ENCODE peak calls at places on chromosomes 5 and 9, in eight cellular contexts. C is NCI-H2171; F is NT2/D1; T is AG09319; Z is activated naive CD8-positive, alpha-beta T cell treated with anti-CD3 and anti-CD28 coated beads, Interleukin-2, amount 10 ng/mL, durations not matched to agents 7 days and 5 days; B is NCI-H524; P is A549; H is stimulated activated CD4-positive, alpha-beta T cell treated with anti-CD3 and anti-CD28 coated beads, TNF-alpha, amount 100 ng/mL, for 4 hours. K is an unnamed sample.

GRCh38 chr9:8869812-8870211 is 1070.2 kb upstream of the DMAC1 start:
- DNase-seq in C (no peak), F (no peak), T (no peak), Z (no peak), B (no peak), P (no peak), H (no peak), K (no peak)

GRCh38 chr5:66603881-66604280 is 7.7 kb downstream of the MAST4 start:
- DNase-seq in C (no peak), F (no peak), T (no peak), Z (no peak), B (no peak), P (no peak), H (no peak), K (no peak)

GRCh38 chr5:173326501-173326960 is 1.7 kb downstream of the STC2 start:
- DNase-seq in C (no peak), F (no peak), T (peak), Z (no peak), B (peak), P (no peak), H (no peak), K (no peak)

GRCh38 chr9:91817493-91818225 is 132.4 kb downstream of the ROR2 start:
- DNase-seq in C (no peak), F (peak), T (peak), Z (no peak), B (peak), P (no peak), H (no peak), K (no peak)

GRCh38 chr9:123373941-123374340 is 17.9 kb downstream of the CRB2 start:
- DNase-seq in C (no peak), F (peak), T (no peak), Z (no peak), B (peak), P (no peak), H (no peak), K (no peak)

GRCh38 chr9:61665330-61665751 is 475.5 kb downstream of the SPATA31A7 start:
- DNase-seq in C (no peak), F (no peak), T (no peak), Z (no peak), B (no peak), P (no peak), H (no peak), K (no peak)

GRCh38 chr9:130137870-130138653 is 34.1 kb upstream of the NCS1 start:
- DNase-seq in C (no peak), F (peak), T (peak), Z (no peak), B (no peak), P (no peak), H (no peak), K (no peak)

GRCh38 chr5:151670953-151671636 is 15.6 kb downstream of the SPARC start:
- DNase-seq in C (no peak), F (no peak), T (no peak), Z (no peak), B (no peak), P (no peak), H (no peak), K (no peak)

GRCh38 chr9:114532561-114533237 is 27.4 kb upstream of the WHRN start:
- DNase-seq in C (no peak), F (no peak), T (no peak), Z (no peak), B (no peak), P (no peak), H (no peak), K (no peak)

GRCh38 chr9:70407081-70407503 is 7.4 kb downstream of the KLF9 start:
- DNase-seq in C (peak), F (no peak), T (peak), Z (no peak), B (peak), P (no peak), H (no peak), K (no peak)

GRCh38 chr5:75412111-75412990 is 75.3 kb downstream of the HMGCR start:
- DNase-seq in C (no peak), F (no peak), T (no peak), Z (no peak), B (no peak), P (no peak), H (no peak), K (no peak)

GRCh38 chr5:88398316-88398715 is 129.7 kb upstream of the TMEM161B start:
- DNase-seq in C (no peak), F (no peak), T (no peak), Z (no peak), B (no peak), P (no peak), H (no peak), K (no peak)

GRCh38 chr5:136090319-136090718 is 42.3 kb upstream of the SMAD5 start:
- DNase-seq in C (no peak), F (no peak), T (no peak), Z (no peak), B (no peak), P (no peak), H (no peak), K (no peak)

GRCh38 chr5:38023799-38024198 is 184.0 kb upstream of the GDNF start:
- DNase-seq in C (no peak), F (no peak), T (no peak), Z (no peak), B (peak), P (no peak), H (no peak), K (no peak)

GRCh38 chr5:148794729-148795590 is 31.5 kb upstream of the ADRB2 start:
- DNase-seq in C (no peak), F (no peak), T (peak), Z (no peak), B (no peak), P (no peak), H (no peak), K (no peak)

GRCh38 chr5:97157689-97158088 is 15.3 kb upstream of the LIX1 start:
- DNase-seq in C (no peak), F (no peak), T (no peak), Z (no peak), B (no peak), P (no peak), H (no peak), K (no peak)

GRCh38 chr5:89572696-89573095 is 689.7 kb upstream of the MEF2C start:
- DNase-seq in C (no peak), F (no peak), T (peak), Z (no peak), B (no peak), P (no peak), H (no peak), K (no peak)

GRCh38 chr5:158546748-158547147 is 553.0 kb downstream of the EBF1 start:
- DNase-seq in C (no peak), F (no peak), T (peak), Z (no peak), B (no peak), P (no peak), H (no peak), K (no peak)

GRCh38 chr5:116518423-116518822 is 56.2 kb downstream of the SEMA6A start:
- DNase-seq in C (no peak), F (no peak), T (no peak), Z (no peak), B (no peak), P (no peak), H (no peak), K (no peak)

GRCh38 chr9:38172601-38173000 is 103.6 kb upstream of the SHB start:
- DNase-seq in C (no peak), F (peak), T (no peak), Z (no peak), B (no peak), P (no peak), H (no peak), K (no peak)

GRCh38 chr5:54525226-54525625 is 7.7 kb downstream of the SNX18 start:
- DNase-seq in C (no peak), F (no peak), T (no peak), Z (no peak), B (no peak), P (no peak), H (no peak), K (no peak)

GRCh38 chr9:130779153-130779855 is 55.8 kb upstream of the ABL1 start:
- DNase-seq in C (no peak), F (no peak), T (no peak), Z (no peak), B (no peak), P (no peak), H (no peak), K (no peak)

GRCh38 chr5:2282034-2282690 is 399.4 kb upstream of the IRX4 start:
- DNase-seq in C (no peak), F (no peak), T (no peak), Z (no peak), B (peak), P (no peak), H (no peak), K (no peak)

GRCh38 chr5:113505181-113505580 is 8.3 kb upstream of the YTHDC2 start:
- DNase-seq in C (no peak), F (no peak), T (no peak), Z (no peak), B (no peak), P (no peak), H (no peak), K (no peak)

GRCh38 chr5:69032009-69032408 is 61.8 kb upstream of the SLC30A5 start:
- DNase-seq in C (no peak), F (no peak), T (no peak), Z (no peak), B (peak), P (no peak), H (no peak), K (no peak)

GRCh38 chr9:84121991-84122523 is 141.5 kb downstream of the RMI1 start:
- DNase-seq in C (no peak), F (no peak), T (peak), Z (no peak), B (no peak), P (no peak), H (no peak), K (no peak)

GRCh38 chr9:129630967-129631672 is 5.2 kb downstream of the NTMT1 start:
- DNase-seq in C (no peak), F (no peak), T (no peak), Z (no peak), B (no peak), P (no peak), H (no peak), K (no peak)

GRCh38 chr5:160315968-160316367 is 3.6 kb upstream of the CCNJL start:
- DNase-seq in C (no peak), F (no peak), T (no peak), Z (no peak), B (no peak), P (peak), H (no peak), K (peak)

GRCh38 chr9:14415947-14416346 is 102.0 kb upstream of the NFIB start:
- DNase-seq in C (no peak), F (no peak), T (no peak), Z (no peak), B (no peak), P (no peak), H (no peak), K (no peak)

GRCh38 chr9:123561055-123561454 is 205.1 kb downstream of the CRB2 start:
- DNase-seq in C (no peak), F (peak), T (no peak), Z (no peak), B (peak), P (no peak), H (no peak), K (peak)

GRCh38 chr5:138874771-138875628 is at the start of gene LRRTM2:
- DNase-seq in C (no peak), F (no peak), T (peak), Z (no peak), B (peak), P (no peak), H (no peak), K (no peak)

GRCh38 chr5:88235346-88235745 is 33.3 kb downstream of the TMEM161B start:
- DNase-seq in C (no peak), F (no peak), T (no peak), Z (no peak), B (peak), P (no peak), H (no peak), K (no peak)

GRCh38 chr9:137170486-137171148 is 766 bp upstream of the LRRC26 start:
- DNase-seq in C (no peak), F (no peak), T (no peak), Z (no peak), B (no peak), P (no peak), H (no peak), K (no peak)

K was measured in NCI-H774.